ENCODE peak calls at places on chromosomes 6 and 20, in ten cellular contexts. One of them, this sample, is unnamed.
A peak's percentile ranks its signal among the peaks of the same experiment; 100 is the strongest.

GRCh38 chr20:64159711-64160110 is 4.5 kb upstream of the MYT1 start:
- DNase-seq in epithelial cell of esophagus: no peak
- DNase-seq in choroid plexus epithelial cell: no peak
- DNase-seq in activated B cell treated with CpG ODN at 0.5 μM for 24 hours: no peak
- DNase-seq in BJ: no peak
- DNase-seq in neural crest cell: no peak
- DNase-seq in left ventricle myocardium inferior: no peak
- DNase-seq in lower lobe of right lung: peak; percentile 31
- DNase-seq in pancreas: no peak
- DNase-seq in AG09319: no peak
- DNase-seq in this sample: no peak

GRCh38 chr6:4581468-4582420 is 194.5 kb upstream of the CDYL start:
- DNase-seq in epithelial cell of esophagus: peak; percentile 49
- DNase-seq in choroid plexus epithelial cell: peak; percentile 91
- DNase-seq in activated B cell treated with CpG ODN at 0.5 μM for 24 hours: no peak
- DNase-seq in BJ: peak; percentile 67
- DNase-seq in neural crest cell: no peak
- DNase-seq in left ventricle myocardium inferior: no peak
- DNase-seq in lower lobe of right lung: no peak
- DNase-seq in pancreas: no peak
- DNase-seq in AG09319: peak; percentile 40
- DNase-seq in this sample: peak; percentile 47

GRCh38 chr6:165817148-165817547 is 154.1 kb upstream of the PDE10A start:
- DNase-seq in epithelial cell of esophagus: no peak
- DNase-seq in choroid plexus epithelial cell: no peak
- DNase-seq in activated B cell treated with CpG ODN at 0.5 μM for 24 hours: no peak
- DNase-seq in BJ: no peak
- DNase-seq in neural crest cell: no peak
- DNase-seq in left ventricle myocardium inferior: no peak
- DNase-seq in lower lobe of right lung: no peak
- DNase-seq in pancreas: no peak
- DNase-seq in AG09319: no peak
- DNase-seq in this sample: no peak

GRCh38 chr6:21522007-21522758 is 71.4 kb upstream of the SOX4 start:
- DNase-seq in epithelial cell of esophagus: no peak
- DNase-seq in choroid plexus epithelial cell: no peak
- DNase-seq in activated B cell treated with CpG ODN at 0.5 μM for 24 hours: no peak
- DNase-seq in BJ: no peak
- DNase-seq in neural crest cell: no peak
- DNase-seq in left ventricle myocardium inferior: no peak
- DNase-seq in lower lobe of right lung: no peak
- DNase-seq in pancreas: no peak
- DNase-seq in AG09319: no peak
- DNase-seq in this sample: no peak

GRCh38 chr6:579339-579738 is 77.6 kb downstream of the HUS1B start:
- DNase-seq in epithelial cell of esophagus: peak; percentile 21
- DNase-seq in choroid plexus epithelial cell: peak; percentile 74
- DNase-seq in activated B cell treated with CpG ODN at 0.5 μM for 24 hours: no peak
- DNase-seq in BJ: no peak
- DNase-seq in neural crest cell: no peak
- DNase-seq in left ventricle myocardium inferior: no peak
- DNase-seq in lower lobe of right lung: no peak
- DNase-seq in pancreas: no peak
- DNase-seq in AG09319: no peak
- DNase-seq in this sample: no peak

GRCh38 chr20:36532388-36532787 is 8.9 kb upstream of the MYL9 start:
- DNase-seq in epithelial cell of esophagus: no peak
- DNase-seq in choroid plexus epithelial cell: no peak
- DNase-seq in activated B cell treated with CpG ODN at 0.5 μM for 24 hours: no peak
- DNase-seq in BJ: no peak
- DNase-seq in neural crest cell: no peak
- DNase-seq in left ventricle myocardium inferior: no peak
- DNase-seq in lower lobe of right lung: no peak
- DNase-seq in pancreas: peak; percentile 80
- DNase-seq in AG09319: no peak
- DNase-seq in this sample: no peak

GRCh38 chr6:169363590-169363989 is 109.9 kb upstream of the THBS2 start:
- DNase-seq in epithelial cell of esophagus: no peak
- DNase-seq in choroid plexus epithelial cell: no peak
- DNase-seq in activated B cell treated with CpG ODN at 0.5 μM for 24 hours: no peak
- DNase-seq in BJ: peak; percentile 66
- DNase-seq in neural crest cell: no peak
- DNase-seq in left ventricle myocardium inferior: no peak
- DNase-seq in lower lobe of right lung: no peak
- DNase-seq in pancreas: no peak
- DNase-seq in AG09319: no peak
- DNase-seq in this sample: no peak

GRCh38 chr6:116883005-116883404 is 6.0 kb downstream of the RFX6 start:
- DNase-seq in epithelial cell of esophagus: no peak
- DNase-seq in choroid plexus epithelial cell: no peak
- DNase-seq in activated B cell treated with CpG ODN at 0.5 μM for 24 hours: no peak
- DNase-seq in BJ: no peak
- DNase-seq in neural crest cell: no peak
- DNase-seq in left ventricle myocardium inferior: no peak
- DNase-seq in lower lobe of right lung: no peak
- DNase-seq in pancreas: no peak
- DNase-seq in AG09319: no peak
- DNase-seq in this sample: no peak

GRCh38 chr20:11718474-11719094 is 199.1 kb upstream of the BTBD3 start:
- DNase-seq in epithelial cell of esophagus: no peak
- DNase-seq in choroid plexus epithelial cell: no peak
- DNase-seq in activated B cell treated with CpG ODN at 0.5 μM for 24 hours: no peak
- DNase-seq in BJ: no peak
- DNase-seq in neural crest cell: no peak
- DNase-seq in left ventricle myocardium inferior: no peak
- DNase-seq in lower lobe of right lung: no peak
- DNase-seq in pancreas: no peak
- DNase-seq in AG09319: no peak
- DNase-seq in this sample: no peak

GRCh38 chr20:11716945-11717248 is 200.8 kb upstream of the BTBD3 start:
- DNase-seq in epithelial cell of esophagus: no peak
- DNase-seq in choroid plexus epithelial cell: no peak
- DNase-seq in activated B cell treated with CpG ODN at 0.5 μM for 24 hours: no peak
- DNase-seq in BJ: no peak
- DNase-seq in neural crest cell: no peak
- DNase-seq in left ventricle myocardium inferior: no peak
- DNase-seq in lower lobe of right lung: no peak
- DNase-seq in pancreas: no peak
- DNase-seq in AG09319: no peak
- DNase-seq in this sample: no peak

GRCh38 chr20:11719153-11719552 is 198.5 kb upstream of the BTBD3 start:
- DNase-seq in epithelial cell of esophagus: no peak
- DNase-seq in choroid plexus epithelial cell: no peak
- DNase-seq in activated B cell treated with CpG ODN at 0.5 μM for 24 hours: no peak
- DNase-seq in BJ: no peak
- DNase-seq in neural crest cell: no peak
- DNase-seq in left ventricle myocardium inferior: no peak
- DNase-seq in lower lobe of right lung: no peak
- DNase-seq in pancreas: no peak
- DNase-seq in AG09319: no peak
- DNase-seq in this sample: no peak

GRCh38 chr20:11717562-11717961 is 200.1 kb upstream of the BTBD3 start:
- DNase-seq in epithelial cell of esophagus: no peak
- DNase-seq in choroid plexus epithelial cell: no peak
- DNase-seq in activated B cell treated with CpG ODN at 0.5 μM for 24 hours: no peak
- DNase-seq in BJ: no peak
- DNase-seq in neural crest cell: no peak
- DNase-seq in left ventricle myocardium inferior: no peak
- DNase-seq in lower lobe of right lung: no peak
- DNase-seq in pancreas: no peak
- DNase-seq in AG09319: no peak
- DNase-seq in this sample: no peak

DNA sequence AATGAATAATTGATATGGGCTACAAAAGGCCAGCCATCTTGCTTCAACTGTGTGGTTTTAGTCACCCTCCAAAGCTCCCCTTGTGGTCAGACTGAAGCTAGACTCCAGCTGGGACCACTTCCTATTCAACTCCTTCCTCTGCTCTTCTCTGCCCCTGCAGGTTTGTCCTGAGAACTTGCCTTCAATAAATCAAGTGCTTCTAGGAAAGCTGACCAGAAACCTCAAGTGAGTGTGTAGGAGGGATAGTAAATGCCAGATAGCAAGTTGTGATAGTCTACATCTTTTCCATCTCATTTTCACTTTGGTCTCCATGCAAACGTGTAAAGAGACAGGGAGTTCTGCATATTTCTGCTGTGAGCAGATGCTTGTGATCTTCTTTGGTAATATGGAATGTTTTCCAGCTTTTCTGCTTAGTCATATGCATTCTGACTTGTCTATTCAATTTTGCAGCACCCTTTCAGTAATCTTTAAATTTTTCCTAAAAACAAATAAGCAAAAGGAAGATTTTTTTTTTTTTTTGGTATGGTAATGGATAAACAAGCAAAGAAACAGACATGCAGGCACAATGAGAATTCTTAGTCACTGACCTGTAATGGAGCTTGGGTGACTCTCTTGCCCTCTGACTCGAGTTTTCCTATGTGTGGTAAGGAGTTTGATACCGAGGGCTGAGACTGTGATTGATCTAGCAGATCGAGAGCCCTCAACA is 201.3 kb upstream of the BTBD3 start:
- DNase-seq in epithelial cell of esophagus: peak; percentile 32
- DNase-seq in choroid plexus epithelial cell: peak; percentile 97
- DNase-seq in activated B cell treated with CpG ODN at 0.5 μM for 24 hours: no peak
- DNase-seq in BJ: peak; percentile 78
- DNase-seq in neural crest cell: peak; percentile 5
- DNase-seq in left ventricle myocardium inferior: no peak
- DNase-seq in lower lobe of right lung: no peak
- DNase-seq in pancreas: no peak
- DNase-seq in AG09319: peak; percentile 8
- DNase-seq in this sample: peak; percentile 48
- TF ChIP-seq CTCF in epithelial cell of esophagus: no peak
- TF ChIP-seq CTCF in choroid plexus epithelial cell: peak; percentile 91
- TF ChIP-seq CTCF in activated B cell treated with CpG ODN at 0.5 μM for 24 hours: no peak
- TF ChIP-seq CTCF in BJ: peak; percentile 65
- TF ChIP-seq CTCF in neural crest cell: peak; percentile 61
- TF ChIP-seq CTCF in left ventricle myocardium inferior: no peak
- TF ChIP-seq CTCF in lower lobe of right lung: peak; percentile 9
- TF ChIP-seq CTCF in pancreas: no peak
- TF ChIP-seq CTCF in AG09319: peak; percentile 43
- TF ChIP-seq CTCF in this sample: peak; percentile 40

GRCh38 chr6:13229205-13230085 is 98.9 kb downstream of the TBC1D7 start:
- DNase-seq in epithelial cell of esophagus: peak; percentile 29
- DNase-seq in choroid plexus epithelial cell: peak; percentile 39
- DNase-seq in activated B cell treated with CpG ODN at 0.5 μM for 24 hours: peak; percentile 28
- DNase-seq in BJ: no peak
- DNase-seq in neural crest cell: no peak
- DNase-seq in left ventricle myocardium inferior: no peak
- DNase-seq in lower lobe of right lung: no peak
- DNase-seq in pancreas: no peak
- DNase-seq in AG09319: no peak
- DNase-seq in this sample: no peak
- TF ChIP-seq CTCF in epithelial cell of esophagus: peak; percentile 33
- TF ChIP-seq CTCF in choroid plexus epithelial cell: peak; percentile 36
- TF ChIP-seq CTCF in activated B cell treated with CpG ODN at 0.5 μM for 24 hours: no peak
- TF ChIP-seq CTCF in BJ: peak; percentile 9
- TF ChIP-seq CTCF in neural crest cell: no peak
- TF ChIP-seq CTCF in left ventricle myocardium inferior: no peak
- TF ChIP-seq CTCF in lower lobe of right lung: no peak
- TF ChIP-seq CTCF in pancreas: no peak
- TF ChIP-seq CTCF in AG09319: no peak
- TF ChIP-seq CTCF in this sample: no peak

GRCh38 chr6:132830236-132830799 is 15.9 kb downstream of the RPS12 start:
- DNase-seq in epithelial cell of esophagus: peak; percentile 41
- DNase-seq in choroid plexus epithelial cell: peak; percentile 75
- DNase-seq in activated B cell treated with CpG ODN at 0.5 μM for 24 hours: no peak
- DNase-seq in BJ: no peak
- DNase-seq in neural crest cell: no peak
- DNase-seq in left ventricle myocardium inferior: no peak
- DNase-seq in lower lobe of right lung: no peak
- DNase-seq in pancreas: no peak
- DNase-seq in AG09319: no peak
- DNase-seq in this sample: no peak
- TF ChIP-seq CTCF in epithelial cell of esophagus: peak; percentile 54
- TF ChIP-seq CTCF in choroid plexus epithelial cell: peak; percentile 77
- TF ChIP-seq CTCF in activated B cell treated with CpG ODN at 0.5 μM for 24 hours: no peak
- TF ChIP-seq CTCF in BJ: peak; percentile 50
- TF ChIP-seq CTCF in neural crest cell: peak; percentile 78
- TF ChIP-seq CTCF in left ventricle myocardium inferior: peak; percentile 58
- TF ChIP-seq CTCF in lower lobe of right lung: peak; percentile 46
- TF ChIP-seq CTCF in pancreas: no peak
- TF ChIP-seq CTCF in AG09319: peak; percentile 63
- TF ChIP-seq CTCF in this sample: peak; percentile 21

GRCh38 chr20:44065401-44066340 is 121.3 kb downstream of the JPH2 start:
- DNase-seq in epithelial cell of esophagus: no peak
- DNase-seq in choroid plexus epithelial cell: no peak
- DNase-seq in activated B cell treated with CpG ODN at 0.5 μM for 24 hours: no peak
- DNase-seq in BJ: no peak
- DNase-seq in neural crest cell: no peak
- DNase-seq in left ventricle myocardium inferior: no peak
- DNase-seq in lower lobe of right lung: no peak
- DNase-seq in pancreas: no peak
- DNase-seq in AG09319: no peak
- DNase-seq in this sample: no peak

GRCh38 chr20:44068780-44069191 is 118.2 kb downstream of the JPH2 start:
- DNase-seq in epithelial cell of esophagus: no peak
- DNase-seq in choroid plexus epithelial cell: no peak
- DNase-seq in activated B cell treated with CpG ODN at 0.5 μM for 24 hours: peak; percentile 17
- DNase-seq in BJ: no peak
- DNase-seq in neural crest cell: no peak
- DNase-seq in left ventricle myocardium inferior: no peak
- DNase-seq in lower lobe of right lung: no peak
- DNase-seq in pancreas: no peak
- DNase-seq in AG09319: no peak
- DNase-seq in this sample: no peak

GRCh38 chr20:44067650-44068081 is 119.3 kb downstream of the JPH2 start:
- DNase-seq in epithelial cell of esophagus: no peak
- DNase-seq in choroid plexus epithelial cell: no peak
- DNase-seq in activated B cell treated with CpG ODN at 0.5 μM for 24 hours: no peak
- DNase-seq in BJ: no peak
- DNase-seq in neural crest cell: no peak
- DNase-seq in left ventricle myocardium inferior: no peak
- DNase-seq in lower lobe of right lung: no peak
- DNase-seq in pancreas: no peak
- DNase-seq in AG09319: no peak
- DNase-seq in this sample: no peak

GRCh38 chr20:44068311-44068710 is 118.7 kb downstream of the JPH2 start:
- DNase-seq in epithelial cell of esophagus: no peak
- DNase-seq in choroid plexus epithelial cell: no peak
- DNase-seq in activated B cell treated with CpG ODN at 0.5 μM for 24 hours: peak; percentile 12
- DNase-seq in BJ: no peak
- DNase-seq in neural crest cell: no peak
- DNase-seq in left ventricle myocardium inferior: no peak
- DNase-seq in lower lobe of right lung: no peak
- DNase-seq in pancreas: no peak
- DNase-seq in AG09319: no peak
- DNase-seq in this sample: no peak

DNA sequence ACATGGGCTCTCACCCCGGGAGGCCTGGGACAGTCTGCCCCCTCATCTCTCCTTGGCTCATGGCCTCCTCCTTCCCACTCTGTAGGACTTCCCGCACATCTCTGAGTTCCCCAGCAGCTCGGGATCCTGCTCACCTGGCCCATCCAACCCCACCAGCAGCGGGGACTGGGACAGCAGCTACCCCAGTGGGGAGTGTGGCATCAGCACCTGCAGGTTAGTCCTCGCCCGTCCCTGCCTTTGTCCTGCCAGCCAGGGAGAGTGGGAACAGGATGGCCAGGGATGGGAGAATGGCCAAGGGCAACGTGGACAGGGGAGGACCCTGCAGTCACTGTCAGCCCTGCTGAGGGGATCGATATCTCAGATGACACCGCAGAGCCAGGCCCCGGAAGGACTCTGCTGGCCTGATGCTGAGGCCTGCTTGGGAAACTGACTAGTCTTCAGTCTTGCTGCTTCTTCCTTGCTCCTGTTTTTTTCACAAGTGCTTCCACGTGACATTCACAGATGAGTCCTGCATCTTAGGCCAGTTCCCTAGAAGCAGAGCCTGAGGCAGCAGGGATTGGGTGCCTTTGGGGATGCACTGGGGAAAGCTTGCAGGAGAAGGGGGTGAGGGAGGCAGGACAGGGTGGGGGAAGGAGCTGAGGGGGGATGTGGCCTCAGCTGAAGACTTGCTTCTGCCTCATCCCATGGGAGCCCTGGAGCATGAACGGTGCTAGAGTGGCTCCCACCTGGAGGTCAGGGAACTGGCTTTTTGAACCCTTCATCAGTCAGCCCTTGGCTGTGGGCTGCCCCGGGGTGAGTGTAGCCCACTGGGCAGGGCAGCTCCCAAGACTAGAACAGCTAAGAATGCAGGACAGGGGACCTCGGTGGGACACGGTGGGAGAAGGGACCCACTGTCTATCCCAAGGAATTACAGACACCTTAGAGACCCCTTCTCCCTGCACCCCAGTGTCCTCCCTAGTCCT is 120.1 kb downstream of the JPH2 start:
- DNase-seq in epithelial cell of esophagus: no peak
- DNase-seq in choroid plexus epithelial cell: no peak
- DNase-seq in activated B cell treated with CpG ODN at 0.5 μM for 24 hours: no peak
- DNase-seq in BJ: no peak
- DNase-seq in neural crest cell: no peak
- DNase-seq in left ventricle myocardium inferior: no peak
- DNase-seq in lower lobe of right lung: no peak
- DNase-seq in pancreas: no peak
- DNase-seq in AG09319: no peak
- DNase-seq in this sample: no peak
- TF ChIP-seq CTCF in epithelial cell of esophagus: no peak
- TF ChIP-seq CTCF in choroid plexus epithelial cell: no peak
- TF ChIP-seq CTCF in activated B cell treated with CpG ODN at 0.5 μM for 24 hours: no peak
- TF ChIP-seq CTCF in BJ: no peak
- TF ChIP-seq CTCF in neural crest cell: no peak
- TF ChIP-seq CTCF in left ventricle myocardium inferior: no peak
- TF ChIP-seq CTCF in lower lobe of right lung: no peak
- TF ChIP-seq CTCF in pancreas: no peak
- TF ChIP-seq CTCF in AG09319: no peak
- TF ChIP-seq CTCF in this sample: no peak